ENCODE peak calls at places on chromosomes 11 and 22, in four cellular contexts. Z, B, L and O are unnamed samples.

GRCh38 chr11:23403210-23404185 is 543.2 kb upstream of the CCDC179 start:
- DNase-seq in Z (peak), B (no peak), L (peak), O (peak)

GRCh38 chr11:34840736-34841386 is 75.3 kb downstream of the APIP start:
- DNase-seq in Z (no peak), B (peak), L (no peak), O (peak)

GRCh38 chr11:33168605-33169240 is 7.4 kb upstream of the CSTF3 start:
- DNase-seq in Z (no peak), B (peak), L (no peak), O (no peak)

GRCh38 chr11:129729823-129730222 is 85.8 kb upstream of the TMEM45B start:
- DNase-seq in Z (no peak), B (no peak), L (no peak), O (no peak)

GRCh38 chr11:7904910-7905309 is 26.2 kb downstream of the OR10A6 start:
- DNase-seq in Z (no peak), B (peak), L (no peak), O (no peak)

GRCh38 chr22:19962909-19963806 is 21.5 kb upstream of the TXNRD2 start:
- DNase-seq in Z (no peak), B (no peak), L (peak), O (peak)

GRCh38 chr11:46912526-46913150 is 5.7 kb downstream of the LRP4 start:
- DNase-seq in Z (no peak), B (no peak), L (no peak), O (peak)

GRCh38 chr11:23554002-23554401 is 693.7 kb upstream of the CCDC179 start:
- DNase-seq in Z (no peak), B (no peak), L (no peak), O (no peak)

GRCh38 chr11:14687456-14687855 is 43.9 kb downstream of the PDE3B start:
- DNase-seq in Z (no peak), B (no peak), L (no peak), O (no peak)

GRCh38 chr11:47051217-47051616 is 114.7 kb downstream of the CSTPP1 start:
- DNase-seq in Z (no peak), B (peak), L (no peak), O (no peak)

GRCh38 chr22:46390105-46390651 is 54.7 kb downstream of the TRMU start:
- DNase-seq in Z (no peak), B (no peak), L (no peak), O (no peak)

GRCh38 chr11:70033711-70034070 is 44.4 kb upstream of the ANO1 start:
- DNase-seq in Z (no peak), B (no peak), L (no peak), O (no peak)

GRCh38 chr11:134597452-134597851 is 185.4 kb upstream of the B3GAT1 start:
- DNase-seq in Z (no peak), B (no peak), L (peak), O (no peak)

GRCh38 chr22:32127904-32128303 is 31.2 kb downstream of the C22orf42 start:
- DNase-seq in Z (no peak), B (no peak), L (no peak), O (peak)

GRCh38 chr22:25027052-25027525 is 74.6 kb downstream of the KIAA1671 start:
- DNase-seq in Z (no peak), B (no peak), L (no peak), O (no peak)

GRCh38 chr11:10592331-10592730 is 23.9 kb upstream of the LYVE1 start:
- DNase-seq in Z (no peak), B (peak), L (no peak), O (no peak)

DNA sequence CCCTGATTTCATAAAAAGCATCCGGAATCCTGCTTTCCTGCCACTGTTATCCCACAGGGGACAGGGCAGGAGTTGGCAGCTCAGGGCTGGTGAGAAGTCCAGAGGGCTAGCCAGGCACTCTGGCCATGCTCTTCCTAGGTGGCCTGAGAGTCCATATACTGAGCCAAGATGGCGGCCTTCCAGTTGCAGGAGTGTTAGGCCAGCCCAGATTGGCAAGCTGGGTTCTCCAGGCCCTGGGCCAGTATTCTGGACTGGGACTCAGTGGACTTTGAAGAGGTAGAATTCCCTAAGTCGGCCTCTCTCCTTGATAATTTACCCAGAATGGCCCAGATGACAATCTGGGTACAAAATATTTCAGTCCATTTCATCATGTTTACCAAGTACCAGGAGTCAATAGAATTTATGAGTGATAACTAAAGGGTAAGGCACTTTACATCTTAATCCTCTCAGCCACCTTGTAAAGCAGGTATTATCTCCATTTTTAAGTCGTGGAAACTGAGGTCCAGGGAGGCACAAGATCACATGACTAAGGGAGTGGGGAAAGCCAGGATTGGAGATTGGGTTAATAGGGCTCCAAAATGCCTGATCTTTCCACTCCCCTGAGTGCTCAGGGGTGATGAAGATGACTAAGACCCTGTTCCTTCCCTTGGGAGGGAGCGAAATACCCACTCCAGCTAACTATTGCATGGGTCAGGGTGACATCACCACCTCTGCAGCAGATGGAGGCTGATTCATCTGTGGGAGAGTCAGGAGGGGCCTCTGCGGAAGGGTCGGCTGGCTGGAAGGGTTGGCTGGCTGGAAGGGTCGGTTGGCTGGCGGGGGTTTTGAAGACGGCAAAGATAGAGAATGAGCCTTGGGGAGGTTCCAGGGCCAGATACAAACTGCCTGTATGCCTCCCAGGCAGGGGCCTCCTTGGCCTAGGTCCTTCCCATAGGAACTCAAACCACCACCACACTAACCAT is 1.2 kb upstream of the MICALL1 start:
- DNase-seq in Z (no peak), B (peak), L (no peak), O (no peak)
- H3K4me3 ChIP-seq in Z (no peak), B (peak), L (no peak), O (peak)

GRCh38 chr11:72238040-72238450 is 5.9 kb downstream of the PHOX2A start:
- DNase-seq in Z (peak), B (peak), L (peak), O (peak)
- H3K4me3 ChIP-seq in Z (no peak), B (no peak), L (no peak), O (peak)

DNA sequence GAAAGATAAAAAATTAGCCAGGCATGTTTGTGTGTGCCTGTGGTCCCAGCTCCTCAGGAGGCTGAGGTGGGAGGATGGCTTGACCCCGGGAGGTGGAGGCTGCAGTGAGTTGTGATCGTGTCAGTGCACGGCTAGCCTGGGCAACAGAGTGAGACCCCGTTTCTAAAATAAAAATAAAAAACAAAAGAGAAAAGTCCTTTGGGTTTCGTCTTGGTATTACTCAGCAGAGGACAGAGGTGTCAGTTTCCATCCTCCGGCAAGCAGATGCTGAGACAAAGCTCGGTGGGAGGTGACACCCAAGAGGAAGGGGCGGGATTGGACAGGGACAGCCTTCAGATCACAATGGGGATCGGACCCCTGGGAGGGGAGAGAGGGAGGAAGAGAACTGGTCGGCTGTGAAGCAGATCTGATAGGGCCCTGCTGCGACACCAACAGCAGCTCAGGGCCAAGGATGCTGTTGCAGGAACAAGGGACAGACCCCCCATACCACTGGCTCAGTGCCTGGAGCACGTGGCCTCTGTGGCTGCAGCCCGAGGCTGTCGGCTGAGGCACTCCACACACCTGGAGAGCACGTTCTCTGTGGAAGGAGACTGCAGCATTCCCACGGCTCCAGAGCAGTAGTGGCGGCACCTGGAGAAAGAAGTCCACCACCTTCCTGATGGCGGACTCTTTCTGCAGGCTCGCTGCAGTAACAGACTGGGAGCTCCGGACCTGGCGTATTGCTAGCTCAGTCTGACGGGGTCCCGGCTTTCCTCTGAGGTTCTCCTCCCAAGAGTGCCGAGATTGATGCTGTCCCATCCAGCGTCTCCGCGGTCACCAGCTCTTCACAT is 5.2 kb upstream of the BID start:
- DNase-seq in Z (no peak), B (no peak), L (no peak), O (no peak)
- H3K4me3 ChIP-seq in Z (no peak), B (no peak), L (no peak), O (no peak)

DNA sequence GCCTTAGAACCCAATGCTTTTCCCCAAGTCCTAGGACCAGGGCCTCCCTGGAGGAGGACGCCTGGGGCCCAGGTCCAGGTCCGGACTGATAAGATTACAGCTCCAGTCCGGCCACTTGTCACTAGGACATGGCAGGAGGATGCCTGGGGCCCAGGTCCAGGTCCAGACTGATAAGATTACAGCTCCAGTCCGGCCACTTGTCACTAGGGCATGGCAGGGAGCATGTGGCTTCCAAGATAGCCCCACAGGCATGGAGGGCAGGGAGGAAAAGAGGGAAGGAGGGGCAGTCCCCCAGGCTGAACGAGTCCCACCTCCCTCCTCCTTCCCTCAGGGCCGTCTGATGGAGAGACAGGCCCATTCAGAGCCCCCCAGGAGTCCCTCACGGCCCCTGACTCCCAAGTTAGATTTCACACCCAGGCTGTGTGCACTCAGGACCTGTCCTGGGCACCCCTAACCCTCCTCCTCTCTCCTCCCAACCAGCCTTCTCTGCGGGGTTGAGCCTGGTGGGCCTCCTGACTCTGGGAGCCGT is 1.9 kb downstream of the TSPAN32 start:
- DNase-seq in Z (no peak), B (no peak), L (peak), O (peak)
- H3K4me3 ChIP-seq in Z (peak), B (no peak), L (peak), O (no peak)

DNA sequence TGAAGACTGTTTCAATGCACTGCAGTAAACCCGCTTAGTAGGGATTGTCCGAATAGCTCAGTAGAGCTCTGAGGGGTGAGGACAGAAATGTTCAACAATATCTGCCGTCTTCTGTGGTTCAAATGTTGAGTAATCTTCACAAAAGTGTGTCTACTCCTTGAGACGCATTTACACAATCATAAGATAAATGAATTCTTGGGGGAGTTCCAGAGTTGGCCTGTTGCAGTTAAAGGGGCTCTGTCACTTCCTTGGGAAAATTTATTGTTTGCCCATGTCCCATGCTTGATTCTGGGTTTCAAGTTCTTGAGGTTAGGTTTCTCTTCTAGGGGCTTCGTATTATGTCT is 614 bp downstream of the ANO3 start:
- DNase-seq in Z (no peak), B (peak), L (no peak), O (no peak)
- H3K4me3 ChIP-seq in Z (no peak), B (no peak), L (no peak), O (no peak)

GRCh38 chr11:67371549-67372231 is 1.7 kb downstream of the CLCF1 start:
- DNase-seq in Z (peak), B (peak), L (peak), O (peak)

GRCh38 chr11:67371199-67371548 is 2.2 kb downstream of the CLCF1 start:
- DNase-seq in Z (no peak), B (no peak), L (no peak), O (no peak)

GRCh38 chr11:67369275-67369674 is 4.1 kb downstream of the CLCF1 start:
- DNase-seq in Z (no peak), B (no peak), L (no peak), O (no peak)

GRCh38 chr11:67369801-67370284 is 3.6 kb downstream of the CLCF1 start:
- DNase-seq in Z (no peak), B (peak), L (no peak), O (peak)

DNA sequence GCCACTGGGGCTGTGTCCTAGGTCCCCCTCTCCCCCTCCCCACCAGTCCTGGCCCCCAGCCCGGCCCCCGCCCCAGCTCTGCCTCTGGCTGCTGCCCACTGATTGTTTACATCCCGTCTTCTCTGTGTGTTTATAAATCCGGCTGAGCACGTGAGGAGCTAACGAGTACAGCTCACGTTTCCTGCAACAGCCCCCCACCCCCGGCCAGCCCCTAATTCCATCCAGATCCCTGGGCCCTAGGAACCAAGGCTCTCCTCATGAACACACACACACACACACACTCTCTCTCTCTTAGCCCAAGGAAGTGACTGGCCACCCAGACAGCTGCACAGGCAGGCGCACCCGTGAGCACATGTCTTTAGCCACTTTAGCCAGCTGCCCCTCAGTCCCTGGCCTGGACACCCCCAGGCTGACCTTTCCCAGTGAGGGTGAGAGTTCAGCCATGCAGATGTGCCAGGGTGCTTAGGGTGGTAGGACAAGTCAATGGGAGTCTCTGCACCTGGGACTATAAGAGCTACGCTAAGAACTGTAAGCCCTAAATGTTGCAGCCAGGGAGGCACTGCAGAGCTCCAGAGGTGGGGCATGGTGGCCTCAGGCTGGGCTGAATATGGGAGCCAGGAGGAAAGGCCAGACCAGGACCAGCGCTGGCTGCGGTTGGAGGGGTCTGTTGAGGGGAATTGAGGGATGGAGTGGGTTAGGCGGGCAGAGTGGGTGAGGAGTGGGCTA is 2.9 kb downstream of the CLCF1 start:
- DNase-seq in Z (no peak), B (peak), L (no peak), O (peak)
- H3K4me3 ChIP-seq in Z (no peak), B (peak), L (no peak), O (no peak)

DNA sequence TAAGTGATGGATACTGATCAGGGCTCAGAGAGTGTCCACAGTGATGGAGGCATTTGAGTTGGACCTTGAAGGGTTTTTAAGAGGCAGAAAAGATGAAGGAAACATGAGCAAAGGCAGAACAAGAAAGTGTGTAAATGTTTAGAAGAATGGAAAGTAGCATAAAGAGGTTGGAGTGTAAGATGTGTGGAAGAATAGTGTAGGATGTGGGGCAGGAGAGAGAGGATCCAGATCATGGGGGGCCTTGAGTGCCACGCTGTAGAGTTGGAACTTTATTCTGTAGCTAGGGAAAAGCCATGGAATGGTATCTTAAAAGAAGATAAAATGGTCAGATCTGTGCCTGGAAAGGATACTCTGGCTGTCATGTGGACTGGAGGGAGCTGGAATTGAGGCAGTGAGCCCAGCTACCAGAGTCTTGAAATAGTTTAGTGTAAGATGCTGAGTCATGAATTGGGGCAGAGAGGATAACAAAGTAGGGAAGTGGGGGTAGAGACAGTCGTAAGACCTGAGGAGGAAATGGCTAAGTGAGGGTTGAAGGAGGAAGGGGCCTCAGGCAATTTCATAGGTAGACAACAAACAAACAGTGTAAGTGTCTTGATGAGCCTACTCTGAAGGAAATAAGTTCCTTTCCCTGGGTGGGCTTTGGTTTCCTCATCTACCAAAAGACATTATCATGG is 6.7 kb downstream of the KCNE3 start:
- DNase-seq in Z (no peak), B (peak), L (no peak), O (no peak)
- H3K4me3 ChIP-seq in Z (no peak), B (no peak), L (peak), O (no peak)

GRCh38 chr11:61955416-61956135 is 5.4 kb downstream of the BEST1 start:
- DNase-seq in Z (no peak), B (no peak), L (peak), O (peak)
- H3K4me3 ChIP-seq in Z (no peak), B (peak), L (peak), O (peak)

DNA sequence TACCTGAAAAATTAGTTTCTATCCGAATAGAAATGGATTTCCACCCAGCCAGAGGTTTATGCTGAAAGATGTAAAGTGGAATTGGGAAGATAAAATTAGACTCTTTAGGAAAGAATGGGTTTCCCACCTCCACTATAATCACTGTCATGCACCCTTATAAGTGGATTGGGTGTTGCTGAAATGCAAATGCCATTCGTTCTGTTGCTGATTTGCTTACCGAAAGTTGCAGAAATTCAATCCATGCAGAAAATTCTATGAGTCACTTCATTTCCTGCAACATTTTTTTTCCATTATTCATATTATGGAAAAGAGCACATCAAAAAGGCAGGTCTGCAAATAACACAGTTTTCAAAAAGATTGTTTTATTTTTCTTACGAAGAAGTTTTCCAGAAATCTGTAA is 65.6 kb downstream of the LDLRAD3 start:
- DNase-seq in Z (no peak), B (peak), L (no peak), O (no peak)
- H3K4me3 ChIP-seq in Z (no peak), B (no peak), L (no peak), O (no peak)